ENCODE peak calls at places on chromosomes 16 and 17, in nine cellular contexts. One of them, this sample, is unnamed.

GRCh38 chr17:65594585-65594940 is 33.1 kb upstream of the AXIN2 start:
- DNase-seq in T follicular helper cell: no peak
- DNase-seq in NCI-H187 treated with DMSO at 0.1 percent for 48 hours: no peak
- DNase-seq in esophagus muscularis mucosa: no peak
- DNase-seq in breast epithelium: no peak
- DNase-seq in Kasumi-1: no peak
- DNase-seq in GDM1: no peak
- DNase-seq in HT1080: no peak
- DNase-seq in mucosa of gallbladder: no peak
- DNase-seq in this sample: no peak

GRCh38 chr16:70364399-70364798 is 17.7 kb downstream of the DDX19A start:
- DNase-seq in T follicular helper cell: no peak
- DNase-seq in NCI-H187 treated with DMSO at 0.1 percent for 48 hours: no peak
- DNase-seq in esophagus muscularis mucosa: no peak
- DNase-seq in breast epithelium: no peak
- DNase-seq in Kasumi-1: no peak
- DNase-seq in GDM1: no peak
- DNase-seq in HT1080: no peak
- DNase-seq in mucosa of gallbladder: no peak
- DNase-seq in this sample: no peak

GRCh38 chr17:57612202-57613071 is 132.7 kb downstream of the CCDC182 start:
- DNase-seq in T follicular helper cell: no peak
- DNase-seq in NCI-H187 treated with DMSO at 0.1 percent for 48 hours: no peak
- DNase-seq in esophagus muscularis mucosa: no peak
- DNase-seq in breast epithelium: peak
- DNase-seq in Kasumi-1: no peak
- DNase-seq in GDM1: no peak
- DNase-seq in HT1080: no peak
- DNase-seq in mucosa of gallbladder: no peak
- DNase-seq in this sample: no peak

GRCh38 chr16:1884155-1884760 is 12.3 kb upstream of the MEIOB start:
- DNase-seq in T follicular helper cell: no peak
- DNase-seq in NCI-H187 treated with DMSO at 0.1 percent for 48 hours: peak
- DNase-seq in esophagus muscularis mucosa: no peak
- DNase-seq in breast epithelium: no peak
- DNase-seq in Kasumi-1: peak
- DNase-seq in GDM1: no peak
- DNase-seq in HT1080: peak
- DNase-seq in mucosa of gallbladder: no peak
- DNase-seq in this sample: peak

GRCh38 chr16:22141746-22142145 is 20.6 kb upstream of the SDR42E2 start:
- DNase-seq in T follicular helper cell: no peak
- DNase-seq in NCI-H187 treated with DMSO at 0.1 percent for 48 hours: no peak
- DNase-seq in esophagus muscularis mucosa: no peak
- DNase-seq in breast epithelium: no peak
- DNase-seq in Kasumi-1: peak
- DNase-seq in GDM1: no peak
- DNase-seq in HT1080: no peak
- DNase-seq in mucosa of gallbladder: no peak
- DNase-seq in this sample: no peak

GRCh38 chr16:86990451-86990850 is 326.7 kb downstream of the C16orf95 start:
- DNase-seq in T follicular helper cell: no peak
- DNase-seq in NCI-H187 treated with DMSO at 0.1 percent for 48 hours: no peak
- DNase-seq in esophagus muscularis mucosa: no peak
- DNase-seq in breast epithelium: no peak
- DNase-seq in Kasumi-1: no peak
- DNase-seq in GDM1: no peak
- DNase-seq in HT1080: no peak
- DNase-seq in mucosa of gallbladder: no peak
- DNase-seq in this sample: no peak

GRCh38 chr16:17578921-17579876 is 108.4 kb upstream of the XYLT1 start:
- DNase-seq in T follicular helper cell: peak
- DNase-seq in NCI-H187 treated with DMSO at 0.1 percent for 48 hours: no peak
- DNase-seq in esophagus muscularis mucosa: no peak
- DNase-seq in breast epithelium: no peak
- DNase-seq in Kasumi-1: peak
- DNase-seq in GDM1: peak
- DNase-seq in HT1080: peak
- DNase-seq in mucosa of gallbladder: peak
- DNase-seq in this sample: peak

GRCh38 chr17:64401941-64402340 is 11.3 kb upstream of the PECAM1 start:
- DNase-seq in T follicular helper cell: no peak
- DNase-seq in NCI-H187 treated with DMSO at 0.1 percent for 48 hours: no peak
- DNase-seq in esophagus muscularis mucosa: no peak
- DNase-seq in breast epithelium: no peak
- DNase-seq in Kasumi-1: no peak
- DNase-seq in GDM1: no peak
- DNase-seq in HT1080: peak
- DNase-seq in mucosa of gallbladder: no peak
- DNase-seq in this sample: no peak

GRCh38 chr16:25922438-25922837 is 230.7 kb downstream of the HS3ST4 start:
- DNase-seq in T follicular helper cell: no peak
- DNase-seq in NCI-H187 treated with DMSO at 0.1 percent for 48 hours: no peak
- DNase-seq in esophagus muscularis mucosa: no peak
- DNase-seq in breast epithelium: no peak
- DNase-seq in Kasumi-1: no peak
- DNase-seq in GDM1: no peak
- DNase-seq in HT1080: no peak
- DNase-seq in mucosa of gallbladder: no peak
- DNase-seq in this sample: no peak

GRCh38 chr16:88730632-88731607 is 24.6 kb downstream of the CTU2 start:
- DNase-seq in T follicular helper cell: no peak
- DNase-seq in NCI-H187 treated with DMSO at 0.1 percent for 48 hours: no peak
- DNase-seq in esophagus muscularis mucosa: no peak
- DNase-seq in breast epithelium: no peak
- DNase-seq in Kasumi-1: no peak
- DNase-seq in GDM1: no peak
- DNase-seq in HT1080: peak
- DNase-seq in mucosa of gallbladder: no peak
- DNase-seq in this sample: no peak

GRCh38 chr16:17470002-17470870 is 524 bp downstream of the XYLT1 start:
- DNase-seq in T follicular helper cell: no peak
- DNase-seq in NCI-H187 treated with DMSO at 0.1 percent for 48 hours: no peak
- DNase-seq in esophagus muscularis mucosa: no peak
- DNase-seq in breast epithelium: no peak
- DNase-seq in Kasumi-1: no peak
- DNase-seq in GDM1: no peak
- DNase-seq in HT1080: no peak
- DNase-seq in mucosa of gallbladder: no peak
- DNase-seq in this sample: no peak

GRCh38 chr16:53770641-53771040 is 66.7 kb downstream of the FTO start:
- DNase-seq in T follicular helper cell: no peak
- DNase-seq in NCI-H187 treated with DMSO at 0.1 percent for 48 hours: no peak
- DNase-seq in esophagus muscularis mucosa: no peak
- DNase-seq in breast epithelium: no peak
- DNase-seq in Kasumi-1: no peak
- DNase-seq in GDM1: no peak
- DNase-seq in HT1080: no peak
- DNase-seq in mucosa of gallbladder: no peak
- DNase-seq in this sample: no peak

GRCh38 chr17:38507436-38507835 is 79.2 kb downstream of the ARHGAP23 start:
- DNase-seq in T follicular helper cell: no peak
- DNase-seq in NCI-H187 treated with DMSO at 0.1 percent for 48 hours: no peak
- DNase-seq in esophagus muscularis mucosa: no peak
- DNase-seq in breast epithelium: no peak
- DNase-seq in Kasumi-1: no peak
- DNase-seq in GDM1: no peak
- DNase-seq in HT1080: no peak
- DNase-seq in mucosa of gallbladder: no peak
- DNase-seq in this sample: no peak

GRCh38 chr17:81454473-81454872 is 58.1 kb downstream of the ACTG1 start:
- DNase-seq in T follicular helper cell: no peak
- DNase-seq in NCI-H187 treated with DMSO at 0.1 percent for 48 hours: no peak
- DNase-seq in esophagus muscularis mucosa: no peak
- DNase-seq in breast epithelium: no peak
- DNase-seq in Kasumi-1: peak
- DNase-seq in GDM1: no peak
- DNase-seq in HT1080: no peak
- DNase-seq in mucosa of gallbladder: no peak
- DNase-seq in this sample: no peak

GRCh38 chr17:27407916-27408846 is 48.1 kb upstream of the KSR1 start:
- DNase-seq in T follicular helper cell: no peak
- DNase-seq in NCI-H187 treated with DMSO at 0.1 percent for 48 hours: no peak
- DNase-seq in esophagus muscularis mucosa: no peak
- DNase-seq in breast epithelium: no peak
- DNase-seq in Kasumi-1: no peak
- DNase-seq in GDM1: no peak
- DNase-seq in HT1080: peak
- DNase-seq in mucosa of gallbladder: peak
- DNase-seq in this sample: no peak

GRCh38 chr17:81577278-81578000 is 25.3 kb upstream of the FAAP100 start:
- DNase-seq in T follicular helper cell: no peak
- DNase-seq in NCI-H187 treated with DMSO at 0.1 percent for 48 hours: no peak
- DNase-seq in esophagus muscularis mucosa: no peak
- DNase-seq in breast epithelium: no peak
- DNase-seq in Kasumi-1: peak
- DNase-seq in GDM1: no peak
- DNase-seq in HT1080: peak
- DNase-seq in mucosa of gallbladder: no peak
- DNase-seq in this sample: peak

GRCh38 chr16:12758670-12759558 is 44.8 kb downstream of the CPPED1 start:
- DNase-seq in T follicular helper cell: no peak
- DNase-seq in NCI-H187 treated with DMSO at 0.1 percent for 48 hours: no peak
- DNase-seq in esophagus muscularis mucosa: no peak
- DNase-seq in breast epithelium: no peak
- DNase-seq in Kasumi-1: no peak
- DNase-seq in GDM1: no peak
- DNase-seq in HT1080: no peak
- DNase-seq in mucosa of gallbladder: no peak
- DNase-seq in this sample: no peak

GRCh38 chr17:69506489-69506888 is 92.0 kb downstream of the MAP2K6 start:
- DNase-seq in T follicular helper cell: no peak
- DNase-seq in NCI-H187 treated with DMSO at 0.1 percent for 48 hours: no peak
- DNase-seq in esophagus muscularis mucosa: no peak
- DNase-seq in breast epithelium: no peak
- DNase-seq in Kasumi-1: peak
- DNase-seq in GDM1: no peak
- DNase-seq in HT1080: no peak
- DNase-seq in mucosa of gallbladder: no peak
- DNase-seq in this sample: no peak